ENCODE peak calls at places on chromosome 16, in ten cellular contexts. One of them, this sample, is unnamed.

GRCh38 chr16:19066988-19067348 is 446 bp upstream of the COQ7 start:
- DNase-seq in astrocyte of the hippocampus: no peak
- DNase-seq in activated gamma-delta T cell treated with anti-CD3 and anti-CD28 coated beads, Interleukin-2, amount 50 U/mL, for 16 hours: no peak
- DNase-seq in activated CD8-positive, alpha-beta memory T cell treated with anti-CD3 and anti-CD28 coated beads for 24 hours: no peak
- DNase-seq in hepatocyte: no peak
- DNase-seq in T-helper 2 cell: no peak
- DNase-seq in CD8-positive, alpha-beta T cell: no peak
- DNase-seq in activated CD4-positive, alpha-beta T cell treated with anti-CD3 and anti-CD28 coated beads for 1 hour: no peak
- DNase-seq in cardiac septum: no peak
- DNase-seq in activated T-helper 1 cell treated with anti-CD3 and anti-CD28 coated beads, Interleukin-12 subunit alpha, Interleukin-12 subunit beta, Interleukin-2, Interleukin-4 antibody, amounts not matched to agents 30 ng/mL and 10 ng/mL and 1 ng/mL, durations not matched to agents 14 hours and 24 hours and 36 hours: no peak
- DNase-seq in this sample: no peak

GRCh38 chr16:56964243-56965148 is 2.7 kb downstream of the CETP start:
- DNase-seq in astrocyte of the hippocampus: peak
- DNase-seq in activated gamma-delta T cell treated with anti-CD3 and anti-CD28 coated beads, Interleukin-2, amount 50 U/mL, for 16 hours: peak
- DNase-seq in activated CD8-positive, alpha-beta memory T cell treated with anti-CD3 and anti-CD28 coated beads for 24 hours: peak
- DNase-seq in hepatocyte: peak
- DNase-seq in T-helper 2 cell: peak
- DNase-seq in CD8-positive, alpha-beta T cell: peak
- DNase-seq in activated CD4-positive, alpha-beta T cell treated with anti-CD3 and anti-CD28 coated beads for 1 hour: peak
- DNase-seq in cardiac septum: peak
- DNase-seq in activated T-helper 1 cell treated with anti-CD3 and anti-CD28 coated beads, Interleukin-12 subunit alpha, Interleukin-12 subunit beta, Interleukin-2, Interleukin-4 antibody, amounts not matched to agents 30 ng/mL and 10 ng/mL and 1 ng/mL, durations not matched to agents 14 hours and 24 hours and 36 hours: peak
- DNase-seq in this sample: peak

GRCh38 chr16:73298562-73298961 is 250.6 kb upstream of the ZFHX3 start:
- DNase-seq in astrocyte of the hippocampus: peak
- DNase-seq in activated gamma-delta T cell treated with anti-CD3 and anti-CD28 coated beads, Interleukin-2, amount 50 U/mL, for 16 hours: no peak
- DNase-seq in activated CD8-positive, alpha-beta memory T cell treated with anti-CD3 and anti-CD28 coated beads for 24 hours: no peak
- DNase-seq in hepatocyte: peak
- DNase-seq in T-helper 2 cell: no peak
- DNase-seq in CD8-positive, alpha-beta T cell: no peak
- DNase-seq in activated CD4-positive, alpha-beta T cell treated with anti-CD3 and anti-CD28 coated beads for 1 hour: no peak
- DNase-seq in cardiac septum: no peak
- DNase-seq in activated T-helper 1 cell treated with anti-CD3 and anti-CD28 coated beads, Interleukin-12 subunit alpha, Interleukin-12 subunit beta, Interleukin-2, Interleukin-4 antibody, amounts not matched to agents 30 ng/mL and 10 ng/mL and 1 ng/mL, durations not matched to agents 14 hours and 24 hours and 36 hours: peak
- DNase-seq in this sample: no peak

GRCh38 chr16:18803569-18804462 is 2.5 kb upstream of the ARL6IP1 start:
- DNase-seq in astrocyte of the hippocampus: peak
- DNase-seq in activated gamma-delta T cell treated with anti-CD3 and anti-CD28 coated beads, Interleukin-2, amount 50 U/mL, for 16 hours: no peak
- DNase-seq in activated CD8-positive, alpha-beta memory T cell treated with anti-CD3 and anti-CD28 coated beads for 24 hours: no peak
- DNase-seq in hepatocyte: no peak
- DNase-seq in T-helper 2 cell: peak
- DNase-seq in CD8-positive, alpha-beta T cell: no peak
- DNase-seq in activated CD4-positive, alpha-beta T cell treated with anti-CD3 and anti-CD28 coated beads for 1 hour: no peak
- DNase-seq in cardiac septum: no peak
- DNase-seq in activated T-helper 1 cell treated with anti-CD3 and anti-CD28 coated beads, Interleukin-12 subunit alpha, Interleukin-12 subunit beta, Interleukin-2, Interleukin-4 antibody, amounts not matched to agents 30 ng/mL and 10 ng/mL and 1 ng/mL, durations not matched to agents 14 hours and 24 hours and 36 hours: no peak
- DNase-seq in this sample: no peak

GRCh38 chr16:79839450-79839849 is 238.9 kb upstream of the MAF start:
- DNase-seq in astrocyte of the hippocampus: no peak
- DNase-seq in activated gamma-delta T cell treated with anti-CD3 and anti-CD28 coated beads, Interleukin-2, amount 50 U/mL, for 16 hours: no peak
- DNase-seq in activated CD8-positive, alpha-beta memory T cell treated with anti-CD3 and anti-CD28 coated beads for 24 hours: no peak
- DNase-seq in hepatocyte: no peak
- DNase-seq in T-helper 2 cell: no peak
- DNase-seq in CD8-positive, alpha-beta T cell: no peak
- DNase-seq in activated CD4-positive, alpha-beta T cell treated with anti-CD3 and anti-CD28 coated beads for 1 hour: no peak
- DNase-seq in cardiac septum: no peak
- DNase-seq in activated T-helper 1 cell treated with anti-CD3 and anti-CD28 coated beads, Interleukin-12 subunit alpha, Interleukin-12 subunit beta, Interleukin-2, Interleukin-4 antibody, amounts not matched to agents 30 ng/mL and 10 ng/mL and 1 ng/mL, durations not matched to agents 14 hours and 24 hours and 36 hours: no peak
- DNase-seq in this sample: no peak

GRCh38 chr16:11794447-11794846 is 2.6 kb downstream of the ZC3H7A start:
- DNase-seq in astrocyte of the hippocampus: no peak
- DNase-seq in activated gamma-delta T cell treated with anti-CD3 and anti-CD28 coated beads, Interleukin-2, amount 50 U/mL, for 16 hours: no peak
- DNase-seq in activated CD8-positive, alpha-beta memory T cell treated with anti-CD3 and anti-CD28 coated beads for 24 hours: no peak
- DNase-seq in hepatocyte: no peak
- DNase-seq in T-helper 2 cell: no peak
- DNase-seq in CD8-positive, alpha-beta T cell: no peak
- DNase-seq in activated CD4-positive, alpha-beta T cell treated with anti-CD3 and anti-CD28 coated beads for 1 hour: no peak
- DNase-seq in cardiac septum: no peak
- DNase-seq in activated T-helper 1 cell treated with anti-CD3 and anti-CD28 coated beads, Interleukin-12 subunit alpha, Interleukin-12 subunit beta, Interleukin-2, Interleukin-4 antibody, amounts not matched to agents 30 ng/mL and 10 ng/mL and 1 ng/mL, durations not matched to agents 14 hours and 24 hours and 36 hours: no peak
- DNase-seq in this sample: no peak

GRCh38 chr16:68190745-68191510 is 45.0 kb downstream of the ESRP2 start:
- DNase-seq in astrocyte of the hippocampus: no peak
- DNase-seq in activated gamma-delta T cell treated with anti-CD3 and anti-CD28 coated beads, Interleukin-2, amount 50 U/mL, for 16 hours: no peak
- DNase-seq in activated CD8-positive, alpha-beta memory T cell treated with anti-CD3 and anti-CD28 coated beads for 24 hours: no peak
- DNase-seq in hepatocyte: no peak
- DNase-seq in T-helper 2 cell: no peak
- DNase-seq in CD8-positive, alpha-beta T cell: no peak
- DNase-seq in activated CD4-positive, alpha-beta T cell treated with anti-CD3 and anti-CD28 coated beads for 1 hour: no peak
- DNase-seq in cardiac septum: no peak
- DNase-seq in activated T-helper 1 cell treated with anti-CD3 and anti-CD28 coated beads, Interleukin-12 subunit alpha, Interleukin-12 subunit beta, Interleukin-2, Interleukin-4 antibody, amounts not matched to agents 30 ng/mL and 10 ng/mL and 1 ng/mL, durations not matched to agents 14 hours and 24 hours and 36 hours: no peak
- DNase-seq in this sample: no peak

GRCh38 chr16:23303685-23304084 is 1.6 kb downstream of the SCNN1B start:
- DNase-seq in astrocyte of the hippocampus: no peak
- DNase-seq in activated gamma-delta T cell treated with anti-CD3 and anti-CD28 coated beads, Interleukin-2, amount 50 U/mL, for 16 hours: no peak
- DNase-seq in activated CD8-positive, alpha-beta memory T cell treated with anti-CD3 and anti-CD28 coated beads for 24 hours: no peak
- DNase-seq in hepatocyte: no peak
- DNase-seq in T-helper 2 cell: no peak
- DNase-seq in CD8-positive, alpha-beta T cell: no peak
- DNase-seq in activated CD4-positive, alpha-beta T cell treated with anti-CD3 and anti-CD28 coated beads for 1 hour: no peak
- DNase-seq in cardiac septum: no peak
- DNase-seq in activated T-helper 1 cell treated with anti-CD3 and anti-CD28 coated beads, Interleukin-12 subunit alpha, Interleukin-12 subunit beta, Interleukin-2, Interleukin-4 antibody, amounts not matched to agents 30 ng/mL and 10 ng/mL and 1 ng/mL, durations not matched to agents 14 hours and 24 hours and 36 hours: no peak
- DNase-seq in this sample: no peak

GRCh38 chr16:87538160-87538559 is 45.3 kb upstream of the ZCCHC14 start:
- DNase-seq in astrocyte of the hippocampus: no peak
- DNase-seq in activated gamma-delta T cell treated with anti-CD3 and anti-CD28 coated beads, Interleukin-2, amount 50 U/mL, for 16 hours: no peak
- DNase-seq in activated CD8-positive, alpha-beta memory T cell treated with anti-CD3 and anti-CD28 coated beads for 24 hours: no peak
- DNase-seq in hepatocyte: no peak
- DNase-seq in T-helper 2 cell: no peak
- DNase-seq in CD8-positive, alpha-beta T cell: no peak
- DNase-seq in activated CD4-positive, alpha-beta T cell treated with anti-CD3 and anti-CD28 coated beads for 1 hour: no peak
- DNase-seq in cardiac septum: no peak
- DNase-seq in activated T-helper 1 cell treated with anti-CD3 and anti-CD28 coated beads, Interleukin-12 subunit alpha, Interleukin-12 subunit beta, Interleukin-2, Interleukin-4 antibody, amounts not matched to agents 30 ng/mL and 10 ng/mL and 1 ng/mL, durations not matched to agents 14 hours and 24 hours and 36 hours: no peak
- DNase-seq in this sample: no peak

GRCh38 chr16:74465851-74466685 is 44.8 kb upstream of the CLEC18B start:
- DNase-seq in astrocyte of the hippocampus: no peak
- DNase-seq in activated gamma-delta T cell treated with anti-CD3 and anti-CD28 coated beads, Interleukin-2, amount 50 U/mL, for 16 hours: no peak
- DNase-seq in activated CD8-positive, alpha-beta memory T cell treated with anti-CD3 and anti-CD28 coated beads for 24 hours: no peak
- DNase-seq in hepatocyte: no peak
- DNase-seq in T-helper 2 cell: peak
- DNase-seq in CD8-positive, alpha-beta T cell: no peak
- DNase-seq in activated CD4-positive, alpha-beta T cell treated with anti-CD3 and anti-CD28 coated beads for 1 hour: no peak
- DNase-seq in cardiac septum: no peak
- DNase-seq in activated T-helper 1 cell treated with anti-CD3 and anti-CD28 coated beads, Interleukin-12 subunit alpha, Interleukin-12 subunit beta, Interleukin-2, Interleukin-4 antibody, amounts not matched to agents 30 ng/mL and 10 ng/mL and 1 ng/mL, durations not matched to agents 14 hours and 24 hours and 36 hours: no peak
- DNase-seq in this sample: no peak

GRCh38 chr16:83393196-83393981 is 414.4 kb upstream of the HSBP1 start:
- DNase-seq in astrocyte of the hippocampus: peak
- DNase-seq in activated gamma-delta T cell treated with anti-CD3 and anti-CD28 coated beads, Interleukin-2, amount 50 U/mL, for 16 hours: no peak
- DNase-seq in activated CD8-positive, alpha-beta memory T cell treated with anti-CD3 and anti-CD28 coated beads for 24 hours: no peak
- DNase-seq in hepatocyte: no peak
- DNase-seq in T-helper 2 cell: no peak
- DNase-seq in CD8-positive, alpha-beta T cell: no peak
- DNase-seq in activated CD4-positive, alpha-beta T cell treated with anti-CD3 and anti-CD28 coated beads for 1 hour: no peak
- DNase-seq in cardiac septum: no peak
- DNase-seq in activated T-helper 1 cell treated with anti-CD3 and anti-CD28 coated beads, Interleukin-12 subunit alpha, Interleukin-12 subunit beta, Interleukin-2, Interleukin-4 antibody, amounts not matched to agents 30 ng/mL and 10 ng/mL and 1 ng/mL, durations not matched to agents 14 hours and 24 hours and 36 hours: no peak
- DNase-seq in this sample: peak

GRCh38 chr16:85515830-85516397 is 97.2 kb upstream of the GSE1 start:
- DNase-seq in astrocyte of the hippocampus: no peak
- DNase-seq in activated gamma-delta T cell treated with anti-CD3 and anti-CD28 coated beads, Interleukin-2, amount 50 U/mL, for 16 hours: no peak
- DNase-seq in activated CD8-positive, alpha-beta memory T cell treated with anti-CD3 and anti-CD28 coated beads for 24 hours: no peak
- DNase-seq in hepatocyte: peak
- DNase-seq in T-helper 2 cell: no peak
- DNase-seq in CD8-positive, alpha-beta T cell: no peak
- DNase-seq in activated CD4-positive, alpha-beta T cell treated with anti-CD3 and anti-CD28 coated beads for 1 hour: no peak
- DNase-seq in cardiac septum: no peak
- DNase-seq in activated T-helper 1 cell treated with anti-CD3 and anti-CD28 coated beads, Interleukin-12 subunit alpha, Interleukin-12 subunit beta, Interleukin-2, Interleukin-4 antibody, amounts not matched to agents 30 ng/mL and 10 ng/mL and 1 ng/mL, durations not matched to agents 14 hours and 24 hours and 36 hours: no peak
- DNase-seq in this sample: no peak

GRCh38 chr16:82481455-82481854 is 145.3 kb upstream of the CDH13 start:
- DNase-seq in astrocyte of the hippocampus: no peak
- DNase-seq in activated gamma-delta T cell treated with anti-CD3 and anti-CD28 coated beads, Interleukin-2, amount 50 U/mL, for 16 hours: no peak
- DNase-seq in activated CD8-positive, alpha-beta memory T cell treated with anti-CD3 and anti-CD28 coated beads for 24 hours: no peak
- DNase-seq in hepatocyte: no peak
- DNase-seq in T-helper 2 cell: no peak
- DNase-seq in CD8-positive, alpha-beta T cell: no peak
- DNase-seq in activated CD4-positive, alpha-beta T cell treated with anti-CD3 and anti-CD28 coated beads for 1 hour: no peak
- DNase-seq in cardiac septum: no peak
- DNase-seq in activated T-helper 1 cell treated with anti-CD3 and anti-CD28 coated beads, Interleukin-12 subunit alpha, Interleukin-12 subunit beta, Interleukin-2, Interleukin-4 antibody, amounts not matched to agents 30 ng/mL and 10 ng/mL and 1 ng/mL, durations not matched to agents 14 hours and 24 hours and 36 hours: no peak
- DNase-seq in this sample: no peak

GRCh38 chr16:50152386-50152806 is 710 bp upstream of the TENT4B start:
- DNase-seq in astrocyte of the hippocampus: peak
- DNase-seq in activated gamma-delta T cell treated with anti-CD3 and anti-CD28 coated beads, Interleukin-2, amount 50 U/mL, for 16 hours: peak
- DNase-seq in activated CD8-positive, alpha-beta memory T cell treated with anti-CD3 and anti-CD28 coated beads for 24 hours: peak
- DNase-seq in hepatocyte: peak
- DNase-seq in T-helper 2 cell: peak
- DNase-seq in CD8-positive, alpha-beta T cell: peak
- DNase-seq in activated CD4-positive, alpha-beta T cell treated with anti-CD3 and anti-CD28 coated beads for 1 hour: peak
- DNase-seq in cardiac septum: peak
- DNase-seq in activated T-helper 1 cell treated with anti-CD3 and anti-CD28 coated beads, Interleukin-12 subunit alpha, Interleukin-12 subunit beta, Interleukin-2, Interleukin-4 antibody, amounts not matched to agents 30 ng/mL and 10 ng/mL and 1 ng/mL, durations not matched to agents 14 hours and 24 hours and 36 hours: peak
- DNase-seq in this sample: no peak

GRCh38 chr16:4330277-4330882 is 14.5 kb downstream of the GLIS2 start:
- DNase-seq in astrocyte of the hippocampus: peak
- DNase-seq in activated gamma-delta T cell treated with anti-CD3 and anti-CD28 coated beads, Interleukin-2, amount 50 U/mL, for 16 hours: peak
- DNase-seq in activated CD8-positive, alpha-beta memory T cell treated with anti-CD3 and anti-CD28 coated beads for 24 hours: peak
- DNase-seq in hepatocyte: peak
- DNase-seq in T-helper 2 cell: peak
- DNase-seq in CD8-positive, alpha-beta T cell: peak
- DNase-seq in activated CD4-positive, alpha-beta T cell treated with anti-CD3 and anti-CD28 coated beads for 1 hour: peak
- DNase-seq in cardiac septum: peak
- DNase-seq in activated T-helper 1 cell treated with anti-CD3 and anti-CD28 coated beads, Interleukin-12 subunit alpha, Interleukin-12 subunit beta, Interleukin-2, Interleukin-4 antibody, amounts not matched to agents 30 ng/mL and 10 ng/mL and 1 ng/mL, durations not matched to agents 14 hours and 24 hours and 36 hours: peak
- DNase-seq in this sample: no peak

GRCh38 chr16:20879175-20880053 is 20.7 kb downstream of the DCUN1D3 start:
- DNase-seq in astrocyte of the hippocampus: peak
- DNase-seq in activated gamma-delta T cell treated with anti-CD3 and anti-CD28 coated beads, Interleukin-2, amount 50 U/mL, for 16 hours: no peak
- DNase-seq in activated CD8-positive, alpha-beta memory T cell treated with anti-CD3 and anti-CD28 coated beads for 24 hours: no peak
- DNase-seq in hepatocyte: no peak
- DNase-seq in T-helper 2 cell: peak
- DNase-seq in CD8-positive, alpha-beta T cell: no peak
- DNase-seq in activated CD4-positive, alpha-beta T cell treated with anti-CD3 and anti-CD28 coated beads for 1 hour: no peak
- DNase-seq in cardiac septum: no peak
- DNase-seq in activated T-helper 1 cell treated with anti-CD3 and anti-CD28 coated beads, Interleukin-12 subunit alpha, Interleukin-12 subunit beta, Interleukin-2, Interleukin-4 antibody, amounts not matched to agents 30 ng/mL and 10 ng/mL and 1 ng/mL, durations not matched to agents 14 hours and 24 hours and 36 hours: no peak
- DNase-seq in this sample: no peak

GRCh38 chr16:80693553-80693952 is 110.8 kb downstream of the CDYL2 start:
- DNase-seq in astrocyte of the hippocampus: no peak
- DNase-seq in activated gamma-delta T cell treated with anti-CD3 and anti-CD28 coated beads, Interleukin-2, amount 50 U/mL, for 16 hours: no peak
- DNase-seq in activated CD8-positive, alpha-beta memory T cell treated with anti-CD3 and anti-CD28 coated beads for 24 hours: no peak
- DNase-seq in hepatocyte: no peak
- DNase-seq in T-helper 2 cell: no peak
- DNase-seq in CD8-positive, alpha-beta T cell: no peak
- DNase-seq in activated CD4-positive, alpha-beta T cell treated with anti-CD3 and anti-CD28 coated beads for 1 hour: no peak
- DNase-seq in cardiac septum: no peak
- DNase-seq in activated T-helper 1 cell treated with anti-CD3 and anti-CD28 coated beads, Interleukin-12 subunit alpha, Interleukin-12 subunit beta, Interleukin-2, Interleukin-4 antibody, amounts not matched to agents 30 ng/mL and 10 ng/mL and 1 ng/mL, durations not matched to agents 14 hours and 24 hours and 36 hours: no peak
- DNase-seq in this sample: no peak

GRCh38 chr16:65015577-65015976 is 106.3 kb downstream of the CDH11 start:
- DNase-seq in astrocyte of the hippocampus: no peak
- DNase-seq in activated gamma-delta T cell treated with anti-CD3 and anti-CD28 coated beads, Interleukin-2, amount 50 U/mL, for 16 hours: no peak
- DNase-seq in activated CD8-positive, alpha-beta memory T cell treated with anti-CD3 and anti-CD28 coated beads for 24 hours: no peak
- DNase-seq in hepatocyte: no peak
- DNase-seq in T-helper 2 cell: no peak
- DNase-seq in CD8-positive, alpha-beta T cell: no peak
- DNase-seq in activated CD4-positive, alpha-beta T cell treated with anti-CD3 and anti-CD28 coated beads for 1 hour: no peak
- DNase-seq in cardiac septum: no peak
- DNase-seq in activated T-helper 1 cell treated with anti-CD3 and anti-CD28 coated beads, Interleukin-12 subunit alpha, Interleukin-12 subunit beta, Interleukin-2, Interleukin-4 antibody, amounts not matched to agents 30 ng/mL and 10 ng/mL and 1 ng/mL, durations not matched to agents 14 hours and 24 hours and 36 hours: no peak
- DNase-seq in this sample: no peak

GRCh38 chr16:85306071-85306792 is 194.0 kb upstream of the CIBAR2 start:
- DNase-seq in astrocyte of the hippocampus: peak
- DNase-seq in activated gamma-delta T cell treated with anti-CD3 and anti-CD28 coated beads, Interleukin-2, amount 50 U/mL, for 16 hours: peak
- DNase-seq in activated CD8-positive, alpha-beta memory T cell treated with anti-CD3 and anti-CD28 coated beads for 24 hours: peak
- DNase-seq in hepatocyte: peak
- DNase-seq in T-helper 2 cell: peak
- DNase-seq in CD8-positive, alpha-beta T cell: peak
- DNase-seq in activated CD4-positive, alpha-beta T cell treated with anti-CD3 and anti-CD28 coated beads for 1 hour: peak
- DNase-seq in cardiac septum: peak
- DNase-seq in activated T-helper 1 cell treated with anti-CD3 and anti-CD28 coated beads, Interleukin-12 subunit alpha, Interleukin-12 subunit beta, Interleukin-2, Interleukin-4 antibody, amounts not matched to agents 30 ng/mL and 10 ng/mL and 1 ng/mL, durations not matched to agents 14 hours and 24 hours and 36 hours: peak
- DNase-seq in this sample: peak

GRCh38 chr16:78775161-78775561 is 675.7 kb downstream of the WWOX start:
- DNase-seq in astrocyte of the hippocampus: no peak
- DNase-seq in activated gamma-delta T cell treated with anti-CD3 and anti-CD28 coated beads, Interleukin-2, amount 50 U/mL, for 16 hours: no peak
- DNase-seq in activated CD8-positive, alpha-beta memory T cell treated with anti-CD3 and anti-CD28 coated beads for 24 hours: no peak
- DNase-seq in hepatocyte: no peak
- DNase-seq in T-helper 2 cell: peak
- DNase-seq in CD8-positive, alpha-beta T cell: no peak
- DNase-seq in activated CD4-positive, alpha-beta T cell treated with anti-CD3 and anti-CD28 coated beads for 1 hour: no peak
- DNase-seq in cardiac septum: no peak
- DNase-seq in activated T-helper 1 cell treated with anti-CD3 and anti-CD28 coated beads, Interleukin-12 subunit alpha, Interleukin-12 subunit beta, Interleukin-2, Interleukin-4 antibody, amounts not matched to agents 30 ng/mL and 10 ng/mL and 1 ng/mL, durations not matched to agents 14 hours and 24 hours and 36 hours: peak
- DNase-seq in this sample: peak

GRCh38 chr16:81238296-81239011 is at the start of gene BCO1:
- DNase-seq in astrocyte of the hippocampus: peak
- DNase-seq in activated gamma-delta T cell treated with anti-CD3 and anti-CD28 coated beads, Interleukin-2, amount 50 U/mL, for 16 hours: no peak
- DNase-seq in activated CD8-positive, alpha-beta memory T cell treated with anti-CD3 and anti-CD28 coated beads for 24 hours: no peak
- DNase-seq in hepatocyte: peak
- DNase-seq in T-helper 2 cell: no peak
- DNase-seq in CD8-positive, alpha-beta T cell: no peak
- DNase-seq in activated CD4-positive, alpha-beta T cell treated with anti-CD3 and anti-CD28 coated beads for 1 hour: no peak
- DNase-seq in cardiac septum: no peak
- DNase-seq in activated T-helper 1 cell treated with anti-CD3 and anti-CD28 coated beads, Interleukin-12 subunit alpha, Interleukin-12 subunit beta, Interleukin-2, Interleukin-4 antibody, amounts not matched to agents 30 ng/mL and 10 ng/mL and 1 ng/mL, durations not matched to agents 14 hours and 24 hours and 36 hours: no peak
- DNase-seq in this sample: peak

GRCh38 chr16:85464342-85465305 is 148.5 kb upstream of the GSE1 start:
- DNase-seq in astrocyte of the hippocampus: no peak
- DNase-seq in activated gamma-delta T cell treated with anti-CD3 and anti-CD28 coated beads, Interleukin-2, amount 50 U/mL, for 16 hours: no peak
- DNase-seq in activated CD8-positive, alpha-beta memory T cell treated with anti-CD3 and anti-CD28 coated beads for 24 hours: no peak
- DNase-seq in hepatocyte: no peak
- DNase-seq in T-helper 2 cell: no peak
- DNase-seq in CD8-positive, alpha-beta T cell: no peak
- DNase-seq in activated CD4-positive, alpha-beta T cell treated with anti-CD3 and anti-CD28 coated beads for 1 hour: no peak
- DNase-seq in cardiac septum: no peak
- DNase-seq in activated T-helper 1 cell treated with anti-CD3 and anti-CD28 coated beads, Interleukin-12 subunit alpha, Interleukin-12 subunit beta, Interleukin-2, Interleukin-4 antibody, amounts not matched to agents 30 ng/mL and 10 ng/mL and 1 ng/mL, durations not matched to agents 14 hours and 24 hours and 36 hours: no peak
- DNase-seq in this sample: no peak

GRCh38 chr16:19415461-19415860 is 2.2 kb upstream of the TMC5 start:
- DNase-seq in astrocyte of the hippocampus: no peak
- DNase-seq in activated gamma-delta T cell treated with anti-CD3 and anti-CD28 coated beads, Interleukin-2, amount 50 U/mL, for 16 hours: no peak
- DNase-seq in activated CD8-positive, alpha-beta memory T cell treated with anti-CD3 and anti-CD28 coated beads for 24 hours: no peak
- DNase-seq in hepatocyte: no peak
- DNase-seq in T-helper 2 cell: no peak
- DNase-seq in CD8-positive, alpha-beta T cell: no peak
- DNase-seq in activated CD4-positive, alpha-beta T cell treated with anti-CD3 and anti-CD28 coated beads for 1 hour: no peak
- DNase-seq in cardiac septum: no peak
- DNase-seq in activated T-helper 1 cell treated with anti-CD3 and anti-CD28 coated beads, Interleukin-12 subunit alpha, Interleukin-12 subunit beta, Interleukin-2, Interleukin-4 antibody, amounts not matched to agents 30 ng/mL and 10 ng/mL and 1 ng/mL, durations not matched to agents 14 hours and 24 hours and 36 hours: no peak
- DNase-seq in this sample: no peak

GRCh38 chr16:11676799-11677198 is 8.5 kb downstream of the SNN start:
- DNase-seq in astrocyte of the hippocampus: no peak
- DNase-seq in activated gamma-delta T cell treated with anti-CD3 and anti-CD28 coated beads, Interleukin-2, amount 50 U/mL, for 16 hours: no peak
- DNase-seq in activated CD8-positive, alpha-beta memory T cell treated with anti-CD3 and anti-CD28 coated beads for 24 hours: no peak
- DNase-seq in hepatocyte: no peak
- DNase-seq in T-helper 2 cell: no peak
- DNase-seq in CD8-positive, alpha-beta T cell: no peak
- DNase-seq in activated CD4-positive, alpha-beta T cell treated with anti-CD3 and anti-CD28 coated beads for 1 hour: no peak
- DNase-seq in cardiac septum: no peak
- DNase-seq in activated T-helper 1 cell treated with anti-CD3 and anti-CD28 coated beads, Interleukin-12 subunit alpha, Interleukin-12 subunit beta, Interleukin-2, Interleukin-4 antibody, amounts not matched to agents 30 ng/mL and 10 ng/mL and 1 ng/mL, durations not matched to agents 14 hours and 24 hours and 36 hours: no peak
- DNase-seq in this sample: no peak

GRCh38 chr16:75644240-75645012 is 3.0 kb downstream of the KARS1 start:
- DNase-seq in astrocyte of the hippocampus: no peak
- DNase-seq in activated gamma-delta T cell treated with anti-CD3 and anti-CD28 coated beads, Interleukin-2, amount 50 U/mL, for 16 hours: no peak
- DNase-seq in activated CD8-positive, alpha-beta memory T cell treated with anti-CD3 and anti-CD28 coated beads for 24 hours: no peak
- DNase-seq in hepatocyte: no peak
- DNase-seq in T-helper 2 cell: peak
- DNase-seq in CD8-positive, alpha-beta T cell: no peak
- DNase-seq in activated CD4-positive, alpha-beta T cell treated with anti-CD3 and anti-CD28 coated beads for 1 hour: no peak
- DNase-seq in cardiac septum: no peak
- DNase-seq in activated T-helper 1 cell treated with anti-CD3 and anti-CD28 coated beads, Interleukin-12 subunit alpha, Interleukin-12 subunit beta, Interleukin-2, Interleukin-4 antibody, amounts not matched to agents 30 ng/mL and 10 ng/mL and 1 ng/mL, durations not matched to agents 14 hours and 24 hours and 36 hours: no peak
- DNase-seq in this sample: no peak

GRCh38 chr16:31330553-31330890 is 24.5 kb upstream of the ITGAX start:
- DNase-seq in astrocyte of the hippocampus: no peak
- DNase-seq in activated gamma-delta T cell treated with anti-CD3 and anti-CD28 coated beads, Interleukin-2, amount 50 U/mL, for 16 hours: no peak
- DNase-seq in activated CD8-positive, alpha-beta memory T cell treated with anti-CD3 and anti-CD28 coated beads for 24 hours: no peak
- DNase-seq in hepatocyte: no peak
- DNase-seq in T-helper 2 cell: no peak
- DNase-seq in CD8-positive, alpha-beta T cell: no peak
- DNase-seq in activated CD4-positive, alpha-beta T cell treated with anti-CD3 and anti-CD28 coated beads for 1 hour: no peak
- DNase-seq in cardiac septum: no peak
- DNase-seq in activated T-helper 1 cell treated with anti-CD3 and anti-CD28 coated beads, Interleukin-12 subunit alpha, Interleukin-12 subunit beta, Interleukin-2, Interleukin-4 antibody, amounts not matched to agents 30 ng/mL and 10 ng/mL and 1 ng/mL, durations not matched to agents 14 hours and 24 hours and 36 hours: no peak
- DNase-seq in this sample: no peak

GRCh38 chr16:10338426-10338825 is 47.4 kb upstream of the ATF7IP2 start:
- DNase-seq in astrocyte of the hippocampus: peak
- DNase-seq in activated gamma-delta T cell treated with anti-CD3 and anti-CD28 coated beads, Interleukin-2, amount 50 U/mL, for 16 hours: no peak
- DNase-seq in activated CD8-positive, alpha-beta memory T cell treated with anti-CD3 and anti-CD28 coated beads for 24 hours: no peak
- DNase-seq in hepatocyte: peak
- DNase-seq in T-helper 2 cell: no peak
- DNase-seq in CD8-positive, alpha-beta T cell: no peak
- DNase-seq in activated CD4-positive, alpha-beta T cell treated with anti-CD3 and anti-CD28 coated beads for 1 hour: no peak
- DNase-seq in cardiac septum: no peak
- DNase-seq in activated T-helper 1 cell treated with anti-CD3 and anti-CD28 coated beads, Interleukin-12 subunit alpha, Interleukin-12 subunit beta, Interleukin-2, Interleukin-4 antibody, amounts not matched to agents 30 ng/mL and 10 ng/mL and 1 ng/mL, durations not matched to agents 14 hours and 24 hours and 36 hours: no peak
- DNase-seq in this sample: peak

GRCh38 chr16:27452569-27453475 is 50.8 kb downstream of the IL21R start:
- DNase-seq in astrocyte of the hippocampus: no peak
- DNase-seq in activated gamma-delta T cell treated with anti-CD3 and anti-CD28 coated beads, Interleukin-2, amount 50 U/mL, for 16 hours: no peak
- DNase-seq in activated CD8-positive, alpha-beta memory T cell treated with anti-CD3 and anti-CD28 coated beads for 24 hours: no peak
- DNase-seq in hepatocyte: no peak
- DNase-seq in T-helper 2 cell: no peak
- DNase-seq in CD8-positive, alpha-beta T cell: no peak
- DNase-seq in activated CD4-positive, alpha-beta T cell treated with anti-CD3 and anti-CD28 coated beads for 1 hour: no peak
- DNase-seq in cardiac septum: no peak
- DNase-seq in activated T-helper 1 cell treated with anti-CD3 and anti-CD28 coated beads, Interleukin-12 subunit alpha, Interleukin-12 subunit beta, Interleukin-2, Interleukin-4 antibody, amounts not matched to agents 30 ng/mL and 10 ng/mL and 1 ng/mL, durations not matched to agents 14 hours and 24 hours and 36 hours: no peak
- DNase-seq in this sample: no peak